ENCODE peak calls at places on chromosomes 3 and 15, in four cellular contexts. P, N, W and H are unnamed samples.

GRCh38 chr15:95839367-95839782 is 491.1 kb upstream of the NR2F2 start:
- DNase-seq in N (no peak), W (no peak), P (no peak), H (no peak)

GRCh38 chr3:63877737-63878393 is 14.2 kb downstream of the ATXN7 start:
- DNase-seq in N (no peak), W (no peak), P (peak; percentile 65), H (no peak)

GRCh38 chr3:138173769-138174420 is 826 bp downstream of the DBR1 start:
- DNase-seq in N (no peak), W (no peak), P (no peak), H (no peak)

GRCh38 chr15:68423359-68424028 is 8.5 kb downstream of the ITGA11 start:
- DNase-seq in W (no peak), N (no peak), P (no peak), H (no peak)

GRCh38 chr3:147411235-147411607 is 2.1 kb downstream of the ZIC1 start:
- DNase-seq in P (peak; percentile 7), N (no peak), W (no peak), H (peak; percentile 69)

GRCh38 chr15:78457101-78457500 is 19.1 kb downstream of the IREB2 start:
- DNase-seq in W (no peak), P (peak; percentile 69), N (no peak), H (no peak)

GRCh38 chr3:135905058-135905724 is 60.3 kb upstream of the PPP2R3A start:
- DNase-seq in P (peak; percentile 51), N (no peak), W (no peak), H (peak; percentile 64)

GRCh38 chr15:101185770-101186169 is 66.1 kb downstream of the CHSY1 start:
- DNase-seq in N (no peak), W (no peak), P (no peak), H (peak; percentile 26)

GRCh38 chr15:54681578-54681977 is 515.2 kb downstream of the RSL24D1 start:
- DNase-seq in P (no peak), N (no peak), W (no peak), H (no peak)

GRCh38 chr3:157572559-157573270 is 69.5 kb upstream of the VEPH1 start:
- DNase-seq in W (no peak), P (peak; percentile 64), N (no peak), H (peak; percentile 62)

GRCh38 chr15:80856400-80856799 is 77.2 kb downstream of the CEMIP start:
- DNase-seq in P (no peak), N (no peak), W (no peak), H (no peak)

GRCh38 chr3:150879141-150879540 is 26.1 kb downstream of the MINDY4B start:
- DNase-seq in P (no peak), N (no peak), W (no peak), H (no peak)

GRCh38 chr3:64501298-64501906 is 186.4 kb downstream of the ADAMTS9 start:
- DNase-seq in P (peak; percentile 97), N (no peak), W (no peak), H (no peak)

GRCh38 chr3:33884204-33884561 is 85.8 kb downstream of the PDCD6IP start:
- DNase-seq in W (no peak), P (no peak), N (peak; percentile 44), H (peak; percentile 32)

GRCh38 chr3:8848696-8849131 is 79.3 kb upstream of the OXTR start:
- DNase-seq in N (no peak), P (peak; percentile 87), W (no peak), H (no peak)

GRCh38 chr3:196737655-196738054 is 2.0 kb upstream of the PAK2 start:
- DNase-seq in N (no peak), W (no peak), P (no peak), H (no peak)

GRCh38 chr15:75811616-75812015 is 31.6 kb upstream of the UBE2Q2 start:
- DNase-seq in P (no peak), W (no peak), N (no peak), H (no peak)

GRCh38 chr3:58899159-58899952 is 150.5 kb downstream of the CFAP20DC start:
- DNase-seq in P (no peak), N (peak; percentile 26), W (no peak), H (peak; percentile 26)

GRCh38 chr15:66019377-66019776 is 150.1 kb downstream of the RAB11A start:
- DNase-seq in N (peak; percentile 57), P (no peak), W (no peak), H (peak; percentile 47)

GRCh38 chr3:46065294-46065705 is 38.0 kb upstream of the XCR1 start:
- DNase-seq in P (peak; percentile 8), N (no peak), W (no peak), H (no peak)

GRCh38 chr15:64930019-64930652 is 18.4 kb downstream of the ANKDD1A start:
- DNase-seq in W (no peak), N (no peak), P (no peak), H (no peak)

GRCh38 chr3:141294848-141295247 is 63.2 kb downstream of the PXYLP1 start:
- DNase-seq in N (no peak), W (no peak), P (peak; percentile 88), H (no peak)

GRCh38 chr3:194905696-194906095 is 220.0 kb downstream of the FAM43A start:
- DNase-seq in W (no peak), N (no peak), P (peak; percentile 31), H (no peak)

GRCh38 chr3:131350506-131350905 is 31.1 kb upstream of the NUDT16 start:
- DNase-seq in W (no peak), N (no peak), P (peak; percentile 22), H (no peak)

GRCh38 chr3:124333931-124334640 is 342.2 kb upstream of the ROPN1 start:
- DNase-seq in W (no peak), P (no peak), N (no peak), H (peak; percentile 60)

GRCh38 chr3:100971776-100972175 is 21.4 kb downstream of the ABI3BP start:
- DNase-seq in P (no peak), N (no peak), W (no peak), H (peak; percentile 21)

GRCh38 chr3:10707089-10707983 is 108.7 kb upstream of the SLC6A11 start:
- DNase-seq in N (peak; percentile 43), W (no peak), P (no peak), H (peak; percentile 39)

GRCh38 chr3:47419083-47420043 is 38.5 kb downstream of the PTPN23 start:
- DNase-seq in N (no peak), P (no peak), W (no peak), H (no peak)

GRCh38 chr3:6928064-6928463 is 67.1 kb downstream of the GRM7 start:
- DNase-seq in W (no peak), P (no peak), N (no peak), H (no peak)

GRCh38 chr15:57703387-57703786 is 3.1 kb upstream of the POLR2M start:
- DNase-seq in N (no peak), P (no peak), W (no peak), H (no peak)

GRCh38 chr3:57557088-57557537 is 1.0 kb downstream of the PDE12 start:
- DNase-seq in W (no peak), N (peak; percentile 49), P (peak; percentile 56), H (peak; percentile 47)

GRCh38 chr15:23897576-23897975 is 210.5 kb upstream of the NDN start:
- DNase-seq in N (no peak), W (no peak), P (no peak), H (no peak)

GRCh38 chr3:149000207-149000745 is 8.9 kb downstream of the GYG1 start:
- DNase-seq in N (no peak), W (no peak), P (peak; percentile 69), H (no peak)

GRCh38 chr15:42090375-42090774 is 4.0 kb downstream of the PLA2G4D start:
- DNase-seq in P (no peak), W (no peak), N (no peak), H (no peak)
- H4K5ac ChIP-seq in P (no peak overlapping the region), W (no peak overlapping the region), N (no peak overlapping the region), H (no peak overlapping the region)

DNA sequence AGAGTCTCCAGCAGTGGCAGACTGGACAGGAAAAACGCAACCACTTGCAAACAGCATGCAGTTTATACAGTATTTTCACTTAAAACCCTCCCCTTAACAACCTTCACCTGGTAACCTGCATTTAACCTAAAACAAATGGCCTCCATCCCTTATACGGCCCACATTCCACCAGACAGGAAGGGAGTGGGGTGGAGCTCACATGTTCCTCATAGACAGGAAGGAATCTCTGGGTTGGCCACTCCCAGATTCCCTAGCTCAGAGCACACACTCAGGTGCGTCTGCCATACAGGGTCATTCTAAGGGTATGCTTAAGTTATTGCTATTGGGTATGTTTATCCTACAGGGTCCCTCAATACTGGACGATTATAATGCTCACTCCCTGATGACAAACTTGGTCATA is 16.8 kb upstream of the ABHD2 start:
- DNase-seq in N (no peak), P (no peak), W (no peak), H (peak; percentile 51)
- H3K27ac ChIP-seq in N (no peak overlapping the region), P (no peak overlapping the region), W (no peak overlapping the region), H (no peak overlapping the region)

GRCh38 chr15:59104912-59105732 is at the start of gene CCNB2:
- DNase-seq in P (peak; percentile 94), W (peak; percentile 79), N (peak; percentile 94), H (peak; percentile 98)
- H2BK15ac ChIP-seq in P (no peak within 1 kb of the TSS), W (no peak within 1 kb of the TSS), N (no peak within 1 kb of the TSS), H (no peak within 1 kb of the TSS)

DNA sequence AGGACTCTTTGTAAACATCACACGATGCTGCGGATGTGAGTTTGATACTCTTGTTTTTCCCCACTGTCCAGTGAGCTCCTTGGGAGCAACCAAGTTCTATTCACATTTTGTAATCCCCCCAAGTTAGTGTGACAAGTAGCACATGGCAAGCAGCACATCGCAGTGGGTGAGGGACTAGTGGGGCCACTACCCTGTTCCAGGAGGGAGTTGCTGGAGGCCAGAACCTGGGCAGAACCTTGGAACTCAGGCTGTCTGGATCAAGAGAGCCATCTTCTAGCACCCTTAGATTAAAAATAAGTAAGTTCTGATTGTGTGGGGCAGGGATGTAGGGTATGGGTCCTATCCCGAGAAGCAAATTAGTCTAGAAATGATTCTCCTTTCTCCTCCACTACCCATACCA is 91.7 kb downstream of the CHRNA7 start:
- DNase-seq in N (no peak), W (no peak), P (no peak), H (no peak)
- H4K5ac ChIP-seq in N (no peak overlapping the region), W (no peak overlapping the region), P (no peak overlapping the region), H (no peak overlapping the region)

DNA sequence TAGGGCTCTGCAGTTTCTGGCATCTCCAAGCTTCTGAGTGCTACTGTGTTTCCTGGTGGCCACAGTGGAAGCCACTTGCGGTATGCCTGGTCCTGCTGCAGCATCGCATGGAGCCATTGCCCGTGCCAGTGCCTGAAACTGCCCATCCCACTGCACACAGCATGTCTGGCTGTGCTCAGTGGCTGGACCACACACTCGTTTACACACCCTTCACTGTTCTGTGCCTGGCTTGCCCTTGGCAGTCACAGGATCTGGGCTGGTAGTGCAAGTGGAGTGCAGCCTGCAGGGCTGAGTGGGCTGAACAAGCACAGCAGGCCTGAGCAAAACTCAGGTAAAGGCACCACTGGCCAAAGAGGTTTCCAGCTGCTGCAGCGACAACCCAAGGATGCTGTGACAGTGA is 600.0 kb downstream of the SI start:
- DNase-seq in P (no peak), N (no peak), W (no peak), H (no peak)
- H3K27ac ChIP-seq in P (no peak overlapping the region), N (no peak overlapping the region), W (no peak overlapping the region), H (no peak overlapping the region)